ENCODE peak calls at places on chromosomes 4 and X, in seven cellular contexts. P, T, Z, K, F, B and E are unnamed samples.

GRCh38 chr4:120611092-120611491 is 311.4 kb downstream of the PRDM5 start:
- DNase-seq in P (no peak), T (no peak), Z (no peak), K (no peak), F (no peak), B (no peak), E (no peak)

GRCh38 chr4:100929753-100930152 is 411.9 kb upstream of the EMCN start:
- DNase-seq in P (no peak), T (no peak), Z (no peak), K (peak), F (no peak), B (no peak), E (no peak)

GRCh38 chr4:68176500-68176899 is 46.8 kb upstream of the TMPRSS11F start:
- DNase-seq in P (no peak), T (no peak), Z (no peak), K (no peak), F (peak), B (no peak), E (no peak)

GRCh38 chr4:147407261-147408045 is 73.4 kb upstream of the EDNRA start:
- DNase-seq in P (no peak), T (peak), Z (peak), K (no peak), F (no peak), B (no peak), E (peak)

GRCh38 chr4:151315212-151315886 is 10.1 kb downstream of the SH3D19 start:
- DNase-seq in P (no peak), T (no peak), Z (peak), K (no peak), F (peak), B (no peak), E (no peak)

GRCh38 chr4:153521467-153521866 is 55.3 kb downstream of the TMEM131L start:
- DNase-seq in P (no peak), T (no peak), Z (no peak), K (no peak), F (no peak), B (no peak), E (no peak)

GRCh38 chr4:147822128-147822527 is 90.2 kb downstream of the ARHGAP10 start:
- DNase-seq in P (no peak), T (peak), Z (peak), K (peak), F (peak), B (no peak), E (no peak)

GRCh38 chrX:108091878-108092291 is 307 bp downstream of the ATG4A start:
- DNase-seq in P (no peak), T (no peak), Z (no peak), K (peak), F (no peak), B (no peak), E (no peak)

GRCh38 chrX:3166670-3167455 is 125.6 kb downstream of the ARSF start:
- DNase-seq in P (no peak), T (no peak), Z (peak), K (no peak), F (no peak), B (no peak), E (no peak)

GRCh38 chrX:3520987-3521875 is 174.8 kb upstream of the MXRA5 start:
- DNase-seq in P (no peak), T (no peak), Z (peak), K (no peak), F (no peak), B (no peak), E (no peak)

GRCh38 chr4:30948653-30949052 is 228.5 kb downstream of the PCDH7 start:
- DNase-seq in P (no peak), T (no peak), Z (peak), K (no peak), F (peak), B (peak), E (no peak)

GRCh38 chr4:156053174-156053573 is 99.5 kb upstream of the CTSO start:
- DNase-seq in P (no peak), T (no peak), Z (no peak), K (no peak), F (no peak), B (no peak), E (no peak)

GRCh38 chrX:15072880-15073279 is 197.0 kb downstream of the ASB9 start:
- DNase-seq in P (no peak), T (no peak), Z (no peak), K (no peak), F (no peak), B (no peak), E (no peak)

GRCh38 chrX:117510453-117510852 is 606.2 kb downstream of the KLHL13 start:
- DNase-seq in P (no peak), T (no peak), Z (no peak), K (no peak), F (no peak), B (no peak), E (peak)

GRCh38 chr4:24352112-24352511 is 232.2 kb downstream of the DHX15 start:
- DNase-seq in P (no peak), T (no peak), Z (no peak), K (no peak), F (no peak), B (no peak), E (no peak)

GRCh38 chrX:22135994-22136684 is 104.0 kb downstream of the PHEX start:
- DNase-seq in P (no peak), T (no peak), Z (peak), K (peak), F (peak), B (peak), E (peak)

GRCh38 chr4:38177035-38177791 is 217.0 kb downstream of the PTTG2 start:
- DNase-seq in P (no peak), T (no peak), Z (no peak), K (no peak), F (peak), B (no peak), E (no peak)

GRCh38 chr4:128287159-128287870 is at the start of gene PGRMC2:
- DNase-seq in P (no peak), T (no peak), Z (peak), K (no peak), F (peak), B (no peak), E (peak)

GRCh38 chrX:989959-990510 is 222.4 kb downstream of the CRLF2 start:
- DNase-seq in P (peak), T (peak), Z (peak), K (peak), F (peak), B (no peak), E (no peak)

GRCh38 chr4:4333265-4333706 is 43.2 kb downstream of the ZBTB49 start:
- DNase-seq in P (no peak), T (peak), Z (peak), K (no peak), F (peak), B (no peak), E (no peak)

GRCh38 chrX:55167124-55167523 is 53.0 kb upstream of the PAGE5 start:
- DNase-seq in P (no peak), T (no peak), Z (peak), K (no peak), F (no peak), B (no peak), E (peak)

GRCh38 chrX:133531012-133531411 is 115.7 kb upstream of the GPC4 start:
- DNase-seq in P (no peak), T (no peak), Z (no peak), K (no peak), F (no peak), B (no peak), E (no peak)

GRCh38 chr4:139734201-139734874 is 68.7 kb downstream of the MGST2 start:
- DNase-seq in P (no peak), T (no peak), Z (peak), K (no peak), F (peak), B (no peak), E (no peak)

GRCh38 chr4:74715731-74716435 is 78.4 kb downstream of the BTC start:
- DNase-seq in P (no peak), T (no peak), Z (no peak), K (no peak), F (no peak), B (no peak), E (no peak)

GRCh38 chr4:8255698-8256441 is 13.7 kb upstream of the HTRA3 start:
- DNase-seq in P (no peak), T (peak), Z (peak), K (no peak), F (no peak), B (no peak), E (no peak)

GRCh38 chr4:185470503-185471195 is 884 bp downstream of the CCDC110 start:
- DNase-seq in P (peak), T (peak), Z (peak), K (peak), F (peak), B (no peak), E (peak)

GRCh38 chrX:14497184-14497666 is 32.1 kb upstream of the GLRA2 start:
- DNase-seq in P (no peak), T (no peak), Z (peak), K (no peak), F (peak), B (no peak), E (no peak)

GRCh38 chr4:153204247-153205027 is at the start of gene TRIM2:
- DNase-seq in P (no peak), T (peak), Z (peak), K (peak), F (peak), B (peak), E (peak)

GRCh38 chrX:118325453-118325852 is 20.5 kb upstream of the WDR44 start:
- DNase-seq in P (no peak), T (no peak), Z (no peak), K (no peak), F (peak), B (no peak), E (peak)

GRCh38 chr4:128229458-128229805 is 58.2 kb downstream of the PGRMC2 start:
- DNase-seq in P (no peak), T (no peak), Z (no peak), K (peak), F (no peak), B (no peak), E (no peak)

GRCh38 chrX:123481908-123482873 is 250.7 kb downstream of the THOC2 start:
- DNase-seq in P (no peak), T (no peak), Z (peak), K (peak), F (peak), B (no peak), E (peak)